ENCODE peak calls at places on chromosomes 3 and 15, in nine cellular contexts. X is pancreas; J is fibroblast of lung; M is fibroblast of mammary gland; S is cardiac muscle cell; L is NT2/D1; K is heart right ventricle; O is naive thymus-derived CD4-positive, alpha-beta T cell; Y is ovary. V is an unnamed sample.

GRCh38 chr15:74530771-74531143 is 10.3 kb upstream of the ARID3B start:
- DNase-seq in X (no peak), J (no peak), M (no peak), S (no peak), L (no peak), K (no peak), O (no peak), Y (no peak), V (peak)

GRCh38 chr3:194395767-194396527 is 3.1 kb downstream of the GP5 start:
- DNase-seq in X (no peak), J (peak), M (peak), S (peak), L (no peak), K (no peak), O (peak), Y (peak), V (peak)

GRCh38 chr3:44048196-44048924 is 193.3 kb upstream of the TOPAZ1 start:
- DNase-seq in X (no peak), J (no peak), M (no peak), S (no peak), L (no peak), K (no peak), O (no peak), Y (no peak), V (peak)

GRCh38 chr3:129118745-129119144 is 2.9 kb downstream of the RAB43 start:
- DNase-seq in X (no peak), J (no peak), M (no peak), S (no peak), L (no peak), K (no peak), O (peak), Y (no peak), V (no peak)

GRCh38 chr3:9399746-9400145 is 2.3 kb downstream of the SETD5 start:
- DNase-seq in X (peak), J (peak), M (peak), S (peak), L (peak), K (peak), O (no peak), Y (peak), V (peak)

GRCh38 chr15:100330221-100330620 is 11.6 kb downstream of the ADAMTS17 start:
- DNase-seq in X (no peak), J (no peak), M (no peak), S (no peak), L (no peak), K (no peak), O (no peak), Y (no peak), V (no peak)

GRCh38 chr3:10356461-10356897 is 35.6 kb upstream of the SEC13 start:
- DNase-seq in X (peak), J (no peak), M (peak), S (no peak), L (no peak), K (no peak), O (no peak), Y (no peak), V (no peak)

GRCh38 chr3:72412557-72412956 is 435.7 kb downstream of the SHQ1 start:
- DNase-seq in X (no peak), J (no peak), M (no peak), S (no peak), L (no peak), K (no peak), O (no peak), Y (no peak), V (no peak)

GRCh38 chr15:50883903-50884302 is 24.6 kb upstream of the AP4E1 start:
- DNase-seq in X (no peak), J (peak), M (peak), S (no peak), L (no peak), K (no peak), O (no peak), Y (no peak), V (no peak)

GRCh38 chr15:58555168-58556027 is 123.6 kb downstream of the LIPC start:
- DNase-seq in X (no peak), J (no peak), M (no peak), S (peak), L (no peak), K (no peak), O (no peak), Y (no peak), V (no peak)

GRCh38 chr3:11651900-11652299 is 8.2 kb upstream of the VGLL4 start:
- DNase-seq in X (no peak), J (peak), M (peak), S (peak), L (no peak), K (no peak), O (peak), Y (no peak), V (no peak)

DNA sequence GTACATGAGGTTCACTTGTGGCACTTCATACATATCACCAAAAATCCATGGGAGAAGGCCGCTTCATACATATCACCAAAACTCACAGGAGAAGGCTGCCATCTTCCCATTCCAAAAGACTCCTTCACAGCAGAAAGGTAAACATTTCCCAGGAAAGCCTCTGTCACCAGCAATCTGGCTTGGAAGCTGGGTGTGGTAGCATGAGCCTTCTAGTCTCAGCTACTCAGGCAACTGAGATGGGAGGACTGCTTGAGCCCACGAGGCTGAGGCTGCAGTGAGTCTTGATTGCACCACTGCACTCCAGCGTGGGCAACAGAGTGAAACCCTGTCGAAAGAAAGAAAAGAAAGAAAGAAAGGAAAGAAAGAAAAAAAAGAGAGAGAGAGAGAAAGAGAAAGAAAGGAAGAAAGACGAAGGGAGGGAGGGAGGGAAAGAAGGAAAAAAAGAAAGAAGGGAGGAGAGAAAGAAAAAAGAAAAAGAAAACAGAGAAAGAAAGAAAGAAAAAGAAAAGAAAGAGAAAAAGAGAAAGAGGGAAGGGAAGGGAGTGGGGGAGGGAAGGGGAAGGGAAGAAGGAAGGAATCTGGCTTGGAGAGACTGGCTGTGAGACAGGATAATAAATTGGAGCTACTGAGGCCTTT is 7.2 kb downstream of the LRIG1 start:
- DNase-seq in X (no peak), J (no peak), M (no peak), S (no peak), L (no peak), K (no peak), O (no peak), Y (no peak), V (no peak)
- H3K4me3 ChIP-seq in X (no peak), J (no peak), M (no peak), S (no peak), L (no peak), K (no peak), O (no peak), Y (no peak), V (no peak)

DNA sequence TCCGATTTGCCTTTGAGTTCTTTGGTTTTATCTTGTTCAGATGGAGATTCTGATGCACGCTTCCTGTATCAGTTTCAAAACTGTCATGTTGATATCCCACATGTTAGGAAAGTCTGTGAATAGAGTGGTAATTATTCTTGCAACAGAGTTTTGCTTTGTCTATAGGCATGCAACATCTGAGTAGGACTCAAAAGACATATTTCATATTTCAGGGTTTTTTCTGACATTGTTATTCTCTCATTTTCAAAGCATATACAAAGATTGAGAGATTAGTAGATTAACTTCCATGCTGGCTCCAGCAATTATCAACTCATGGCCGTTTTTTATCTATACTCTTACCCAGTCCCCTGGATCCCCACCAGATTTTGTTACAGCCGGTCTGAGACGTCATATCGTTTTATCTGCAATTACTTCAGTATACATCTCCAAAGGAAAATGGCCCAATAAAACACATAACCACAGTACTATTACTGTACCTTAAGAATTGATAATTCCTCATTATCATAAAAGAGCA is 22.4 kb downstream of the PAQR5 start:
- DNase-seq in X (no peak), J (peak), M (no peak), S (no peak), L (no peak), K (no peak), O (no peak), Y (no peak), V (no peak)
- H3K4me3 ChIP-seq in X (no peak), J (no peak), M (no peak), S (no peak), L (no peak), K (no peak), O (no peak), Y (no peak), V (no peak)

GRCh38 chr15:98231696-98232440 is 271.4 kb downstream of the ARRDC4 start:
- DNase-seq in X (no peak), J (peak), M (peak), S (no peak), L (no peak), K (no peak), O (no peak), Y (no peak), V (no peak)

DNA sequence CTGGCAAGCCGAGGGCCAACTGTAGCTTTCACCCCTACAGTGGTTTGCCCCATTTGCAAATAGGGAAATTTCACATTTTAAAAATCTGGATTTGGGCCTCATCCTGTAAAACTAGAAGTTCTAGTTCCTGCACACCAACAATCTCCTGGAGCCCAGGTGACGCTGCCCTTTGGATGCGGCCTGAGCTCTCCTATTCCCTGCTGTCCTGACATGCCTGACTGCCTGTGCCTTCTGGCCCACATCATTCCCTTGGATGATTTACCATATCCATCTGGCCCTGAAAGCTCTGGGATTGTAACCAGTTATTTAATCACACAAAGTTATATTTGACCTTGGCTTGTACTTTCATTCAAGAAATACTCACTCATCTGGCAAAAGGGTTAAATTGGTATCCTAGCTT is 272.3 kb downstream of the ARRDC4 start:
- DNase-seq in X (no peak), J (no peak), M (peak), S (no peak), L (no peak), K (no peak), O (no peak), Y (no peak), V (no peak)
- H3K4me3 ChIP-seq in X (no peak), J (no peak), M (no peak), S (no peak), L (no peak), K (no peak), O (no peak), Y (no peak), V (no peak)

DNA sequence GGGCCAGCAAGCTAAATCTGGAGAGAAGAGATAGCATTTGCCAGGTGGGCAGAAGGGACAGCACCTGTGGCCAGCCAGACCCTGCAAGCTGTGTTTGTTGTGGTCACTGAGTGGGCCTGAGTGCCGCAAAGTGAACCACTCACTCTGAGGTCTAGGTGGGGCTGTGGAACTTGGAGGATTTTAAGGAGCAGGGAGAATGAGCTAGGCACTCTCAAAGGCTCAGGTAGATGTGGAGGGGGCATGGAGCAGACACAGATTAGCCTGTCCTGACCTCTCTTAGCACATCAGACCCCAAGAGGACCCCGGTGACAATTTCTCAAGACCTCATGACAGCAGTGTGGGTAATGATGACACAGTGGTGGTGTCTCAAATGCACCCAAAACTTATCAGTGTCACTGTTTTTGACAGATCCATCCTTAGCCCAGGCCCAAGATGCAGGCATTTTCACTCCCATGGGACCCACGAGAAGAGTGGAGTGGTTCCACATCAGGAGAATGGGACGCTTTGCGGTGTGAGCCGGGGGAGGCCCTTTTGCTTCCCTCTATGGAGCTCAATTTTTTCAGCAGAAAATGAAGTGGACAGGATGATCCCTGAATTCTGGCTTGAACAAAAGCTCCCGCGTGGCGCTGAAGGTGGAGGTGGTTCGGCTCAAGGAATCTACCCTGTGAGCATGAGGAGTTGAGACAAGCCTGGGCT is 43.8 kb upstream of the TLE3 start:
- DNase-seq in X (no peak), J (no peak), M (no peak), S (no peak), L (no peak), K (no peak), O (no peak), Y (no peak), V (no peak)
- H3K4me3 ChIP-seq in X (no peak), J (no peak), M (no peak), S (no peak), L (no peak), K (no peak), O (peak), Y (no peak), V (no peak)

DNA sequence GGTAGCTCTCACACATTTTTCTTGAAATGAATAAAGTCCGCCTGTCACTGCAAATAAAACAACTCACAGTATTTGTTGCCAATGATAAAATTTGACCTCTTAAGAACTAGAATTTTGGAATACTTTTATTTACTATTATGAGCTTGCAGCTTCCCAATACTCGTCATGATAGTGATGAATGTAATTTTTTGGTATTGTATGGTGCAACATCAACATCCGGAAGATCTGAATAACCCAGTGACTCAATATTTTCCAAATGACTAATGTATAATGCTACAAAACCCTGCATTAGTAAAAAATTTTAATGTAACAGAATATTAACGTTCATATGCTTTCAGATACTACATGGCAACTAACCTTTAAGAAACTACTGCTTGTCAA is 95.5 kb downstream of the IGF2BP2 start:
- DNase-seq in X (no peak), J (peak), M (peak), S (no peak), L (no peak), K (no peak), O (no peak), Y (no peak), V (no peak)
- H3K4me3 ChIP-seq in X (no peak), J (no peak), M (no peak), S (no peak), L (no peak), K (no peak), O (no peak), Y (no peak), V (no peak)

GRCh38 chr3:52280046-52280445 is 1.6 kb upstream of the WDR82 start:
- DNase-seq in X (no peak), J (peak), M (peak), S (peak), L (no peak), K (no peak), O (no peak), Y (no peak), V (no peak)
- H3K4me3 ChIP-seq in X (no peak), J (no peak), M (no peak), S (no peak), L (no peak), K (no peak), O (peak), Y (no peak), V (no peak)

GRCh38 chr3:14767706-14768105 is 51.1 kb upstream of the FGD5 start:
- DNase-seq in X (no peak), J (no peak), M (no peak), S (no peak), L (no peak), K (no peak), O (no peak), Y (no peak), V (peak)
- H3K4me3 ChIP-seq in X (no peak), J (no peak), M (no peak), S (no peak), L (no peak), K (no peak), O (no peak), Y (no peak), V (no peak)

GRCh38 chr3:50333744-50334328 is 5.8 kb upstream of the TUSC2 start:
- DNase-seq in X (no peak), J (peak), M (peak), S (no peak), L (no peak), K (no peak), O (no peak), Y (no peak), V (no peak)
- H3K4me3 ChIP-seq in X (no peak), J (no peak), M (peak), S (no peak), L (no peak), K (peak), O (no peak), Y (no peak), V (no peak)

DNA sequence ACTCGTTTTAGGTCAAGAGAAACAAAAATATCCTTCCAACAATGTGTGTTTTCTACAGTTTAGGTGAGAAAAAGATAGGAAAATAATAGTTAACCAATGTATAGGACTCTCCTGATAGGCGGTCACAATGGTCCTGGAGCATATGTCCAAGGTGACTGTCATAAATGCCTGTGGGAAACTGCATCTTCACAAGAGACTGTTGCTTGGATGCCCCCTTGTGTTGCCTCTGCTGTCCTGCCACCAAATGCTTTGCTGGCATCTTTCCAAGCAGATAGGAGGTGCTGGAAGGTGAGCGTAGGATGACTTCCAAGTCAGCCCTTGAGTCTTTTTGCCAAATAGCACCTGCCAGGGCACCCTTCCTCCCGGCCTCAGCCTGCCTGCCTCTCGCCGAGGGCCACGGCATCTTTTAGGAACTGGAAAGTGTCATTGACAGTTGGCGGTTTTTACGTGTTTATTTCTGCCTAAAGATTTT is 24.1 kb upstream of the SACM1L start:
- DNase-seq in X (no peak), J (peak), M (peak), S (peak), L (peak), K (no peak), O (peak), Y (no peak), V (peak)
- H3K4me3 ChIP-seq in X (no peak), J (no peak), M (no peak), S (no peak), L (no peak), K (peak), O (peak), Y (no peak), V (no peak)

DNA sequence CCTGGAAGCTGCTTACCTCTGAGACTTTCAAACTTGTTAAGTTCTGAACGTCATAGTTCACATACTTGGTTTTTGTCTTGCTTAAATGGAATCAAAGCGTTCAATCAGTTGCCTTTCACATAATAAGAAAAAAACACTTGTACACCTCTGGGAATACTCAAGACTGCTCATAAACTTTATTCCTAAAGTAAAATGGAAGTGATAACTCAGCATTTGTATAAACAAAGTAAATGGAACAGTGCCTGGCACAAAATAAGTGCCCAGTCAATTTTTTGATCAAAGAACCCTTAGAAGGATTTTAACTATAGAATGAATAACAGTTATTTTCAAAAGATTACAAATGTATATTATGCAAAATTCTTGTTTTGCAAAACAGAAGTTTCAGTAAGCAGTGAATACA is 1.3 kb downstream of the RAB5A start:
- DNase-seq in X (no peak), J (no peak), M (no peak), S (no peak), L (no peak), K (no peak), O (no peak), Y (no peak), V (no peak)
- H3K4me3 ChIP-seq in X (peak), J (peak), M (peak), S (peak), L (peak), K (peak), O (peak), Y (peak), V (peak)

V was measured in H7.